ENCODE peak calls at places on chromosome 3, in eight cellular contexts. C is ovary, T is A549, P is fibroblast of pulmonary artery, E is left lung, F is cardiac fibroblast, R is tibial nerve, A is cardiac muscle cell. L is an unnamed sample.
A peak's percentile ranks its signal among the peaks of the same experiment; 100 is the strongest.

GRCh38 chr3:60336061-60336460 is 915.2 kb downstream of the FHIT start:
- DNase-seq in C (no peak), T (no peak), P (no peak), E (no peak), F (no peak), R (no peak), A (no peak), L (no peak)

GRCh38 chr3:6491768-6492167 is 369.1 kb upstream of the GRM7 start:
- DNase-seq in C (no peak), T (no peak), P (no peak), E (no peak), F (no peak), R (no peak), A (no peak), L (no peak)

GRCh38 chr3:102979682-102980378 is 545.0 kb downstream of the ZPLD1 start:
- DNase-seq in C (peak; percentile 82), T (peak; percentile 85), P (peak; percentile 94), E (peak; percentile 64), F (peak; percentile 88), R (peak; percentile 88), A (peak; percentile 95), L (peak; percentile 94)

GRCh38 chr3:49134471-49135265 is 1.8 kb upstream of the LAMB2 start:
- DNase-seq in C (no peak), T (peak; percentile 31), P (no peak), E (no peak), F (no peak), R (no peak), A (no peak), L (no peak)

GRCh38 chr3:50125541-50126286 is 29.4 kb upstream of the SEMA3F start:
- DNase-seq in C (no peak), T (no peak), P (no peak), E (peak; percentile 13), F (no peak), R (no peak), A (no peak), L (no peak)

GRCh38 chr3:33482126-33482525 is 41.9 kb upstream of the UBP1 start:
- DNase-seq in C (no peak), T (no peak), P (peak; percentile 10), E (no peak), F (peak; percentile 15), R (no peak), A (peak; percentile 20), L (peak; percentile 21)

GRCh38 chr3:28835249-28835648 is 445.6 kb upstream of the RBMS3 start:
- DNase-seq in C (no peak), T (no peak), P (no peak), E (no peak), F (no peak), R (no peak), A (no peak), L (no peak)

GRCh38 chr3:146577662-146578061 is 27.5 kb downstream of the PLSCR5 start:
- DNase-seq in C (peak; percentile 14), T (peak; percentile 70), P (peak; percentile 88), E (no peak), F (peak; percentile 84), R (peak; percentile 31), A (peak; percentile 84), L (peak; percentile 79)

GRCh38 chr3:63979093-63979492 is 44.2 kb downstream of the PSMD6 start:
- DNase-seq in C (no peak), T (no peak), P (peak; percentile 78), E (no peak), F (peak; percentile 37), R (no peak), A (peak; percentile 88), L (peak; percentile 26)

GRCh38 chr3:32249184-32249782 is 10.8 kb downstream of the CMTM8 start:
- DNase-seq in C (no peak), T (peak; percentile 58), P (peak; percentile 93), E (no peak), F (peak; percentile 94), R (no peak), A (peak; percentile 94), L (peak; percentile 96)

GRCh38 chr3:30895329-30895728 is 868 bp upstream of the GADL1 start:
- DNase-seq in C (no peak), T (no peak), P (no peak), E (no peak), F (no peak), R (no peak), A (no peak), L (no peak)

GRCh38 chr3:30890907-30891306 is 3.6 kb downstream of the GADL1 start:
- DNase-seq in C (no peak), T (no peak), P (no peak), E (no peak), F (no peak), R (no peak), A (no peak), L (no peak)

GRCh38 chr3:30893678-30894325 is 659 bp downstream of the GADL1 start:
- DNase-seq in C (no peak), T (no peak), P (no peak), E (no peak), F (no peak), R (no peak), A (no peak), L (no peak)

DNA sequence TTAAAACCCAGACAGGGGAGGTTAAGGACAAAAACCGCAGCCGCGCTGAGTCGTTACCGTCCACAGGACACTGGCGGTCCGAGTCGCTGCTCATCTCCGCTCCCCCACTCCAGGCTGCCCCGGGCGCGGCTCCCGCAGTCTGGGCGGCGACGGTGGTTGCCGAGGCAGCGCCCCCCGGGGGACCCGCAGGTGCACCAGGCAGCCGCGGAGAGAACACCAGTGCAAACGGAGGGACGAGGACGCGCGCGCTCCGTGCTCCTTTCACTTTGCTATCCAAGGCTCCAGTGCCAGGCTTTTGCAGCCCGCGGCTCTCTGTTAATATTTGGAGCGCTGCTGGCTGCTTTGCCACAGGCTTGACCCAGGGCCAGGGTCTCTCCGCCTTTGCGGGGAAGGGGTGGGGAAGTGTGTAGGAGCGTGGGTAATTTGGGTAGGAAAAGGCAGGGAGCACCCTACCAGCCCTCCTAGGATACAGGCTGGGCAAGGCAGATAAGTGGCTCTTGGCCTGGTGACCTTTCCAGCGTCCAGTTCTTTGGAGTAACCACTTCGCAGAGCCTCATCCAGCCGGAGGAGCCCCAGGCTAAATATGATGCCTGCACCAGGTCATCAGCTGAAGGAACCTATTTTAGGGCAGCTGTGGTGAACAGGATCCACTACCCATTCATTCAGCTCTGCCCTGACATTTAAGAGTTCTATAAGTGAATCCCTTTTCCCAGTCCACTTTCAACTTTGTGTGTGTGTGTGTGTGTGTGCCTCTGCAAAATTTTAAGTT is at the start of gene GADL1:
- DNase-seq in C (peak; percentile 13), T (peak; percentile 10), P (peak; percentile 11), E (peak; percentile 35), F (peak; percentile 28), R (peak; percentile 6), A (peak; percentile 21), L (peak; percentile 10)
- H3K4me3 ChIP-seq in C (peak within 1 kb of the TSS; percentile 53), T (peak within 1 kb of the TSS; percentile 37), P (peak within 1 kb of the TSS; percentile 49), E (peak within 1 kb of the TSS; percentile 41), F (peak within 1 kb of the TSS; percentile 58), R (peak within 1 kb of the TSS; percentile 32), A (peak within 1 kb of the TSS; percentile 41), L (peak within 1 kb of the TSS; percentile 47)

GRCh38 chr3:189744235-189744634 is 113.0 kb downstream of the TP63 start:
- DNase-seq in C (no peak), T (no peak), P (no peak), E (no peak), F (no peak), R (no peak), A (no peak), L (no peak)
- TF ChIP-seq CTCF in C (no peak), T (no peak), P (no peak), E (no peak), F (no peak), R (no peak), A (no peak), L (no peak)

GRCh38 chr3:80769683-80770082 is 991.8 kb downstream of the GBE1 start:
- DNase-seq in C (no peak), T (no peak), P (no peak), E (no peak), F (no peak), R (no peak), A (no peak), L (no peak)

GRCh38 chr3:80767599-80767998 is 993.8 kb downstream of the GBE1 start:
- DNase-seq in C (no peak), T (no peak), P (peak; percentile 13), E (no peak), F (no peak), R (no peak), A (peak; percentile 0), L (no peak)

GRCh38 chr3:80771085-80771484 is 990.4 kb downstream of the GBE1 start:
- DNase-seq in C (no peak), T (peak; percentile 4), P (peak; percentile 63), E (peak; percentile 31), F (peak; percentile 1), R (no peak), A (peak; percentile 41), L (no peak)

DNA sequence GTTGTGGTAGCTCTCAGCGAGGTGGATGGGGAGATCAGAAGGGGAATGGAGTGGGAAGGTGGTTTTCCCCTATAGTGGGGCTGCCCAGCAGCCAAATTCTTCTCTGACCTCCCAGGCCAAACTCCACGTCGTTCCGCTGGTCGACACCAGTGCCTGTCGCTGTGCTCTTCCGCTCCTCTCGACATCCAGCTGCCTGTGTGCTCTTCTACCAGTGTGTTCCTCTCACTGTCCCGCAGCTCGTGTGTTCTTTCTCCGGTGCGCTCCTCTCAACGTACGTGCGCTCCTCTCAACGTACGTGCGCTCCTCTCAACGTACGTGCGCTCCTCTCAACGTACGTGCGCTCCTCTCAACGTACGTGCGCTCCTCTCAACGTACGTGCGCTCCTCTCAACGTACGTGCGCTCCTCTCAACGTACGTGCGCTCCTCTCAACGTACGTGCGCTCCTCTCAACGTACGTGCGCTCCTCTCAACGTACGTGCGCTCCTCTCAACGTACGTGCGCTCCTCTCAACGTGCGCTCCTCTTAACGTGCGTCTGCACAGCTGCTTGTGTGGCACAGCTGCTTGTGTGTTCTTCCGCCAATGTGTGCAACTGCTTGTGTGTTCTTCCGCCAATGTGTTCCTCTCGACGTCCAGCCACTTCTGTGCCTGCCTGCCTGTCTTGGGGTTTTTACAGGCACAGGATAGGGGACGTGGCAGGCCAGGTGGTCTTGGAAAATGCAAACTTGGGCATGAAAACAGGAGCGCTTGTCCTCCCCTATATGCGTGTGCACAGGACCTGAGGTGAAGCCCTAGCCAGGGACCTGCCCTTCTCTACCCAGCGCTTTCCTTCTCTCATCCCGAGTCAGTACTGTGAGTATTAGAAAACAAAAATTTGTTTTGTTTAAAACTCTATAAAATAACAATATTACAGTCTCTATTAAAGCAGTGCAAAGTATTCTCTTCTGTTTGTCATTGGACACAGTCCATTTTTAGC is 991.1 kb downstream of the GBE1 start:
- DNase-seq in C (no peak), T (no peak), P (peak; percentile 7), E (peak; percentile 31), F (no peak), R (no peak), A (peak; percentile 9), L (peak; percentile 4)
- H3K4me3 ChIP-seq in C (no peak overlapping the region), T (no peak overlapping the region), P (no peak overlapping the region), E (no peak overlapping the region), F (no peak overlapping the region), R (no peak overlapping the region), A (peak overlapping the region; percentile 46), L (no peak overlapping the region)

DNA sequence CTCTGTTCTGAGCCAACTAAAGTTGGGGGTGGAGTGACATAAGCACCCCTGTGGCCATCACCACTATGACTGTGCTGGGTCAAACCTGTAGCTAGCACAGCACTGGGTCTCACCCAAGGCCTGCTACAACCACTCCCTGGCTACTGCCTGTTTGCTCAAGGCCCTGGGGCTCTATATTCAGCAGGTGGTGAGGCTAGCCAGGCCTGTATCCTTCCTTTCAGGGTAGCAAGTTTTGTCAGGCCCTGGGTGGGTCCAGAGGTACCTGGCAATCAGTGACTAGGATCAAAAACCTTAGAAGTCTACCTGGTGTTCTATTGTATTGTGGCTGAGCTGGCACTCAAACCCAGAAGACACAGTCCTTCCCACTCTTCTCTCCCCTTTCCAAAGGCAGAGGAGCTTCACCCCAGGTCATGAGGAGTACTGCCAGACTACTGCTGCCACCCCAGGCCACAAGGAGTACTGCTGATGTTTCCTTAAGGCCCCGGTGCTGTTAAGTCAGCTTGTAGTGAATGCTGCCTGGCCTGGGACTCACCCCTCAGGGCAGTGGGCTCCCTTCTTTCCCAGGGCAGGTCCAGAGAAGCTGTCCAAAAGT is 170.8 kb downstream of the IGSF11 start:
- DNase-seq in C (no peak), T (peak; percentile 58), P (no peak), E (no peak), F (no peak), R (no peak), A (no peak), L (no peak)
- TF ChIP-seq CTCF in C (no peak), T (peak; percentile 20), P (no peak), E (no peak), F (no peak), R (no peak), A (no peak), L (no peak)

L was measured in fibroblast of mammary gland.